ENCODE peak calls at places on chromosome 21, in five cellular contexts. Z is stomach, N is transverse colon, V is psoas muscle, J is mammary epithelial cell. K is an unnamed sample. For H3K4me1, the result is how much of the 10 kb centered on the place peaks cover.

GRCh38 chr21:33211732-33212131 is 18.0 kb upstream of the IFNAR2 start:
- DNase-seq in Z (no peak), N (no peak), V (no peak), J (no peak), K (no peak)

GRCh38 chr21:32317726-32318125 is 19.1 kb downstream of the MRAP start:
- DNase-seq in Z (no peak), N (no peak), V (no peak), J (no peak), K (no peak)

GRCh38 chr21:34673006-34673405 is 4.2 kb downstream of the CLIC6 start:
- DNase-seq in Z (no peak), N (no peak), V (no peak), J (no peak), K (no peak)

GRCh38 chr21:38139380-38140168 is 117.2 kb upstream of the KCNJ15 start:
- DNase-seq in Z (no peak), N (no peak), V (no peak), J (peak), K (no peak)

GRCh38 chr21:36661511-36662309 is 37.2 kb upstream of the SIM2 start:
- DNase-seq in Z (peak), N (peak), V (peak), J (no peak), K (peak)

GRCh38 chr21:28078126-28078525 is 914.6 kb downstream of the LTN1 start:
- DNase-seq in Z (no peak), N (no peak), V (no peak), J (no peak), K (no peak)

GRCh38 chr21:33300701-33301631 is 23.8 kb upstream of the IFNAR1 start:
- DNase-seq in Z (no peak), N (no peak), V (no peak), J (no peak), K (peak)

GRCh38 chr21:16162953-16163352 is 433.2 kb downstream of the USP25 start:
- DNase-seq in Z (no peak), N (no peak), V (no peak), J (no peak), K (no peak)

GRCh38 chr21:29737188-29737587 is 202.6 kb downstream of the GRIK1 start:
- DNase-seq in Z (no peak), N (no peak), V (no peak), J (no peak), K (no peak)

GRCh38 chr21:39674794-39675193 is 62.1 kb downstream of the B3GALT5 start:
- DNase-seq in Z (no peak), N (peak), V (no peak), J (no peak), K (peak)

GRCh38 chr21:35249636-35250035 is 200.5 kb upstream of the RUNX1 start:
- DNase-seq in Z (no peak), N (no peak), V (no peak), J (peak), K (no peak)

GRCh38 chr21:38384675-38385074 is 113.6 kb downstream of the ERG start:
- DNase-seq in Z (no peak), N (no peak), V (no peak), J (no peak), K (no peak)

GRCh38 chr21:39055167-39055767 is 128.0 kb downstream of the PSMG1 start:
- DNase-seq in Z (no peak), N (no peak), V (no peak), J (no peak), K (no peak)

GRCh38 chr21:20971296-20971921 is 26.8 kb upstream of the NCAM2 start:
- DNase-seq in Z (no peak), N (peak), V (no peak), J (no peak), K (peak)

GRCh38 chr21:46066843-46067331 is 31.0 kb upstream of the COL6A2 start:
- DNase-seq in Z (peak), N (no peak), V (peak), J (no peak), K (no peak)
- H3K27ac ChIP-seq in Z (peak), N (peak), V (peak), J (no peak), K (no peak)

GRCh38 chr21:43658769-43659135 is 536 bp downstream of the HSF2BP start:
- DNase-seq in Z (no peak), N (no peak), V (no peak), J (no peak), K (no peak)
- H3K4me3 ChIP-seq in Z (peak), N (no peak), V (peak), J (no peak), K (no peak)

GRCh38 chr21:41666641-41667051 is 100.2 kb downstream of the RIPK4 start:
- DNase-seq in Z (no peak), N (no peak), V (no peak), J (no peak), K (no peak)

GRCh38 chr21:41668686-41669532 is 97.9 kb downstream of the RIPK4 start:
- DNase-seq in Z (no peak), N (no peak), V (no peak), J (no peak), K (no peak)

GRCh38 chr21:41669533-41669830 is 97.4 kb downstream of the RIPK4 start:
- DNase-seq in Z (no peak), N (no peak), V (no peak), J (no peak), K (no peak)

GRCh38 chr21:41667136-41667535 is 99.7 kb downstream of the RIPK4 start:
- DNase-seq in Z (no peak), N (no peak), V (no peak), J (no peak), K (no peak)

GRCh38 chr21:41668051-41668541 is 98.8 kb downstream of the RIPK4 start:
- DNase-seq in Z (no peak), N (no peak), V (no peak), J (no peak), K (no peak)
- H3K4me1 ChIP-seq in Z (under half), N (under half), V (under half), J (under half), K (under half)

GRCh38 chr21:42855937-42856335 is 23.4 kb downstream of the WDR4 start:
- DNase-seq in Z (no peak), N (no peak), V (no peak), J (no peak), K (no peak)
- H3K27ac ChIP-seq in Z (no peak), N (no peak), V (no peak), J (no peak), K (no peak)

GRCh38 chr21:26171310-26172100 is 935 bp upstream of the APP start:
- DNase-seq in Z (no peak), N (no peak), V (no peak), J (no peak), K (no peak)
- H3K4me3 ChIP-seq in Z (peak), N (peak), V (peak), J (peak), K (no peak)

DNA sequence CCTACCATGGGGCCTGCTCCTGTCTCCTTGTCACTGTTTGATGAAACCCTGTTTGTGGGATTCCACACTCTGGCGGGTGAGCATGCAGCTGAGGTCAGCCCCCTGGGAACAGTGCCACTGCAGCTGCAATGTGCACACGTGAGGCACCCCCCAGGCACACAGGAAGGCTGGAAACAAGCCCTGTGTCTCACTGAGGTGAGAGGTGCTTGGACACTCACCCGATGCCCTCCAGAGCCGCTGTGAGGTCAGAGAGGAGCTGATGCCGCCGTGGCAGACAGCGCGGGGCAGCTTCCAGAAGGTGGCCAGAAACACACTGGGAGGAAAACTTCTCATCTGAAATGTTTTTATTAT is 49.7 kb downstream of the SLX9 start:
- DNase-seq in Z (no peak), N (no peak), V (peak), J (no peak), K (no peak)
- H3K4me1 ChIP-seq in Z (half or more), N (under half), V (under half), J (under half), K (under half)